ENCODE peak calls at places on chromosomes 6 and 20, in seven cellular contexts. One of them, this sample, is unnamed.

GRCh38 chr6:154656660-154657059 is 76.6 kb upstream of the SCAF8 start:
- DNase-seq in mesendoderm: no peak
- DNase-seq in fibroblast of gingiva: no peak
- DNase-seq in pons: no peak
- DNase-seq in HepG2: no peak
- DNase-seq in fibroblast of lung: no peak
- DNase-seq in activated CD4-positive, alpha-beta T cell treated with anti-CD3 and anti-CD28 coated beads, Interleukin-2, amount 50 U/mL, for 1 hour: no peak
- DNase-seq in this sample: no peak

GRCh38 chr20:17941087-17941825 is 27.3 kb downstream of the SNX5 start:
- DNase-seq in mesendoderm: no peak
- DNase-seq in fibroblast of gingiva: no peak
- DNase-seq in pons: no peak
- DNase-seq in HepG2: no peak
- DNase-seq in fibroblast of lung: no peak
- DNase-seq in activated CD4-positive, alpha-beta T cell treated with anti-CD3 and anti-CD28 coated beads, Interleukin-2, amount 50 U/mL, for 1 hour: no peak
- DNase-seq in this sample: no peak

GRCh38 chr6:130020106-130020851 is 1.9 kb downstream of the L3MBTL3 start:
- DNase-seq in mesendoderm: peak; percentile 10
- DNase-seq in fibroblast of gingiva: peak; percentile 11
- DNase-seq in pons: no peak
- DNase-seq in HepG2: no peak
- DNase-seq in fibroblast of lung: no peak
- DNase-seq in activated CD4-positive, alpha-beta T cell treated with anti-CD3 and anti-CD28 coated beads, Interleukin-2, amount 50 U/mL, for 1 hour: peak; percentile 26
- DNase-seq in this sample: peak; percentile 35

GRCh38 chr20:46151936-46152335 is 33.8 kb downstream of the CD40 start:
- DNase-seq in mesendoderm: peak; percentile 52
- DNase-seq in fibroblast of gingiva: no peak
- DNase-seq in pons: no peak
- DNase-seq in HepG2: peak; percentile 45
- DNase-seq in fibroblast of lung: no peak
- DNase-seq in activated CD4-positive, alpha-beta T cell treated with anti-CD3 and anti-CD28 coated beads, Interleukin-2, amount 50 U/mL, for 1 hour: no peak
- DNase-seq in this sample: peak; percentile 65

GRCh38 chr6:138817799-138818198 is 21.9 kb downstream of the ECT2L start:
- DNase-seq in mesendoderm: peak; percentile 98
- DNase-seq in fibroblast of gingiva: peak; percentile 89
- DNase-seq in pons: no peak
- DNase-seq in HepG2: no peak
- DNase-seq in fibroblast of lung: peak; percentile 88
- DNase-seq in activated CD4-positive, alpha-beta T cell treated with anti-CD3 and anti-CD28 coated beads, Interleukin-2, amount 50 U/mL, for 1 hour: no peak
- DNase-seq in this sample: no peak

GRCh38 chr6:1348675-1349074 is 36.8 kb downstream of the FOXQ1 start:
- DNase-seq in mesendoderm: peak; percentile 54
- DNase-seq in fibroblast of gingiva: peak; percentile 80
- DNase-seq in pons: no peak
- DNase-seq in HepG2: no peak
- DNase-seq in fibroblast of lung: peak; percentile 80
- DNase-seq in activated CD4-positive, alpha-beta T cell treated with anti-CD3 and anti-CD28 coated beads, Interleukin-2, amount 50 U/mL, for 1 hour: no peak
- DNase-seq in this sample: no peak

GRCh38 chr6:29653452-29654038 is 3.3 kb upstream of the MOG start:
- DNase-seq in mesendoderm: peak; percentile 87
- DNase-seq in fibroblast of gingiva: peak; percentile 64
- DNase-seq in pons: peak; percentile 94
- DNase-seq in HepG2: peak; percentile 69
- DNase-seq in fibroblast of lung: peak; percentile 68
- DNase-seq in activated CD4-positive, alpha-beta T cell treated with anti-CD3 and anti-CD28 coated beads, Interleukin-2, amount 50 U/mL, for 1 hour: peak; percentile 24
- DNase-seq in this sample: peak; percentile 62

GRCh38 chr20:62875419-62876355 is 14.1 kb upstream of the TCFL5 start:
- DNase-seq in mesendoderm: peak; percentile 82
- DNase-seq in fibroblast of gingiva: peak; percentile 75
- DNase-seq in pons: peak; percentile 72
- DNase-seq in HepG2: peak; percentile 92
- DNase-seq in fibroblast of lung: peak; percentile 86
- DNase-seq in activated CD4-positive, alpha-beta T cell treated with anti-CD3 and anti-CD28 coated beads, Interleukin-2, amount 50 U/mL, for 1 hour: no peak
- DNase-seq in this sample: no peak

GRCh38 chr6:35581633-35582032 is 68.9 kb upstream of the TULP1 start:
- DNase-seq in mesendoderm: no peak
- DNase-seq in fibroblast of gingiva: no peak
- DNase-seq in pons: no peak
- DNase-seq in HepG2: no peak
- DNase-seq in fibroblast of lung: peak; percentile 63
- DNase-seq in activated CD4-positive, alpha-beta T cell treated with anti-CD3 and anti-CD28 coated beads, Interleukin-2, amount 50 U/mL, for 1 hour: no peak
- DNase-seq in this sample: no peak

GRCh38 chr20:1273366-1273765 is 7.3 kb downstream of the SNPH start:
- DNase-seq in mesendoderm: no peak
- DNase-seq in fibroblast of gingiva: no peak
- DNase-seq in pons: no peak
- DNase-seq in HepG2: no peak
- DNase-seq in fibroblast of lung: no peak
- DNase-seq in activated CD4-positive, alpha-beta T cell treated with anti-CD3 and anti-CD28 coated beads, Interleukin-2, amount 50 U/mL, for 1 hour: no peak
- DNase-seq in this sample: no peak

GRCh38 chr20:12358655-12359009 is 440.9 kb downstream of the BTBD3 start:
- DNase-seq in mesendoderm: peak; percentile 11
- DNase-seq in fibroblast of gingiva: no peak
- DNase-seq in pons: no peak
- DNase-seq in HepG2: no peak
- DNase-seq in fibroblast of lung: no peak
- DNase-seq in activated CD4-positive, alpha-beta T cell treated with anti-CD3 and anti-CD28 coated beads, Interleukin-2, amount 50 U/mL, for 1 hour: no peak
- DNase-seq in this sample: no peak

GRCh38 chr20:9971746-9972145 is 63.0 kb upstream of the ANKEF1 start:
- DNase-seq in mesendoderm: no peak
- DNase-seq in fibroblast of gingiva: no peak
- DNase-seq in pons: no peak
- DNase-seq in HepG2: no peak
- DNase-seq in fibroblast of lung: no peak
- DNase-seq in activated CD4-positive, alpha-beta T cell treated with anti-CD3 and anti-CD28 coated beads, Interleukin-2, amount 50 U/mL, for 1 hour: no peak
- DNase-seq in this sample: no peak

GRCh38 chr6:85675030-85675819 is 32.5 kb upstream of the SYNCRIP start:
- DNase-seq in mesendoderm: peak; percentile 67
- DNase-seq in fibroblast of gingiva: peak; percentile 40
- DNase-seq in pons: no peak
- DNase-seq in HepG2: no peak
- DNase-seq in fibroblast of lung: peak; percentile 81
- DNase-seq in activated CD4-positive, alpha-beta T cell treated with anti-CD3 and anti-CD28 coated beads, Interleukin-2, amount 50 U/mL, for 1 hour: no peak
- DNase-seq in this sample: no peak

GRCh38 chr6:169499728-169500265 is 202.0 kb downstream of the WDR27 start:
- DNase-seq in mesendoderm: no peak
- DNase-seq in fibroblast of gingiva: no peak
- DNase-seq in pons: peak; percentile 56
- DNase-seq in HepG2: no peak
- DNase-seq in fibroblast of lung: no peak
- DNase-seq in activated CD4-positive, alpha-beta T cell treated with anti-CD3 and anti-CD28 coated beads, Interleukin-2, amount 50 U/mL, for 1 hour: no peak
- DNase-seq in this sample: no peak

GRCh38 chr6:53894086-53894485 is 99.3 kb downstream of the LRRC1 start:
- DNase-seq in mesendoderm: no peak
- DNase-seq in fibroblast of gingiva: peak; percentile 38
- DNase-seq in pons: peak; percentile 63
- DNase-seq in HepG2: no peak
- DNase-seq in fibroblast of lung: peak; percentile 57
- DNase-seq in activated CD4-positive, alpha-beta T cell treated with anti-CD3 and anti-CD28 coated beads, Interleukin-2, amount 50 U/mL, for 1 hour: no peak
- DNase-seq in this sample: no peak

GRCh38 chr6:139028658-139029469 is at the start of gene ABRACL:
- DNase-seq in mesendoderm: peak; percentile 97
- DNase-seq in fibroblast of gingiva: peak; percentile 41
- DNase-seq in pons: peak; percentile 37
- DNase-seq in HepG2: no peak
- DNase-seq in fibroblast of lung: peak; percentile 79
- DNase-seq in activated CD4-positive, alpha-beta T cell treated with anti-CD3 and anti-CD28 coated beads, Interleukin-2, amount 50 U/mL, for 1 hour: peak; percentile 62
- DNase-seq in this sample: peak; percentile 87

GRCh38 chr6:45310118-45310788 is 17.9 kb upstream of the RUNX2 start:
- DNase-seq in mesendoderm: peak; percentile 68
- DNase-seq in fibroblast of gingiva: no peak
- DNase-seq in pons: no peak
- DNase-seq in HepG2: no peak
- DNase-seq in fibroblast of lung: no peak
- DNase-seq in activated CD4-positive, alpha-beta T cell treated with anti-CD3 and anti-CD28 coated beads, Interleukin-2, amount 50 U/mL, for 1 hour: peak; percentile 3
- DNase-seq in this sample: no peak

This sample was measured in GM13977.